ENCODE peak calls at places on chromosomes 5 and 9, in eight cellular contexts. W is ovary, N is IMR-90, Y is heart left ventricle, P is HCT116, X is suprapubic skin, S is heart right ventricle, J is fibroblast of lung. L is an unnamed sample.

GRCh38 chr5:33854733-33855151 is 37.0 kb downstream of the ADAMTS12 start:
- DNase-seq in Y (no peak), P (no peak), W (peak; percentile 26), N (peak; percentile 82), X (no peak), J (peak; percentile 92), S (no peak), L (no peak)

GRCh38 chr9:78714591-78714990 is 417.7 kb downstream of the PSAT1 start:
- DNase-seq in P (no peak), N (no peak), Y (no peak), J (peak; percentile 67), X (no peak), W (no peak), S (no peak), L (no peak)

GRCh38 chr9:76644647-76645250 is 119.5 kb upstream of the PCA3 start:
- DNase-seq in P (no peak), X (no peak), S (no peak), J (no peak), N (no peak), W (no peak), Y (no peak), L (no peak)

GRCh38 chr5:96747718-96748117 is 60.0 kb downstream of the ERAP1 start:
- DNase-seq in X (no peak), Y (peak; percentile 22), S (no peak), P (no peak), J (no peak), N (no peak), W (no peak), L (no peak)

GRCh38 chr5:65840071-65840470 is 86.3 kb upstream of the ERBIN start:
- DNase-seq in W (no peak), J (no peak), Y (no peak), N (peak; percentile 11), P (no peak), X (no peak), S (no peak), L (no peak)

GRCh38 chr5:140262839-140263238 is 40.1 kb downstream of the PFDN1 start:
- DNase-seq in S (no peak), W (no peak), Y (no peak), J (no peak), N (no peak), P (no peak), X (no peak), L (no peak)

GRCh38 chr5:167578977-167579700 is 712.3 kb upstream of the WWC1 start:
- DNase-seq in P (no peak), X (no peak), N (peak; percentile 59), J (peak; percentile 92), S (no peak), W (no peak), Y (no peak), L (no peak)

GRCh38 chr5:95817430-95817829 is 5.1 kb downstream of the GLRX start:
- DNase-seq in P (no peak), S (no peak), X (no peak), W (no peak), J (peak; percentile 94), Y (no peak), N (peak; percentile 76), L (no peak)

GRCh38 chr5:1409386-1410110 is 35.7 kb downstream of the SLC6A3 start:
- DNase-seq in W (no peak), J (peak; percentile 3), N (peak; percentile 13), P (no peak), S (no peak), X (no peak), Y (no peak), L (peak; percentile 13)

GRCh38 chr5:53123702-53124101 is 14.1 kb upstream of the MOCS2 start:
- DNase-seq in W (no peak), X (no peak), Y (no peak), P (no peak), N (peak; percentile 40), S (no peak), J (no peak), L (no peak)

GRCh38 chr5:145554399-145554798 is 280.7 kb downstream of the PRELID2 start:
- DNase-seq in J (peak; percentile 86), N (peak; percentile 73), W (no peak), S (no peak), Y (no peak), P (peak; percentile 48), X (no peak), L (no peak)

GRCh38 chr9:7088598-7088997 is 330.8 kb downstream of the KDM4C start:
- DNase-seq in Y (no peak), W (no peak), J (peak; percentile 35), N (no peak), S (no peak), P (no peak), X (no peak), L (no peak)

GRCh38 chr9:91530829-91531228 is 107.2 kb upstream of the NFIL3 start:
- DNase-seq in P (no peak), W (no peak), N (peak; percentile 43), Y (no peak), S (no peak), X (no peak), J (no peak), L (no peak)

GRCh38 chr9:33223696-33224095 is 16.3 kb upstream of the SPINK4 start:
- DNase-seq in N (no peak), W (no peak), S (no peak), X (no peak), P (no peak), Y (no peak), J (no peak), L (no peak)

GRCh38 chr5:138459311-138459710 is 6.0 kb upstream of the EGR1 start:
- DNase-seq in J (no peak), N (no peak), X (no peak), S (peak; percentile 39), W (no peak), P (no peak), Y (peak; percentile 75), L (no peak)

GRCh38 chr9:123929870-123930831 is at the start of gene DENND1A:
- DNase-seq in Y (peak; percentile 93), P (peak; percentile 57), N (peak; percentile 84), W (peak; percentile 92), S (peak; percentile 95), J (peak; percentile 87), X (peak; percentile 92), L (peak; percentile 94)

GRCh38 chr5:115507682-115508081 is 36.9 kb downstream of the FEM1C start:
- DNase-seq in X (no peak), S (no peak), W (no peak), J (peak; percentile 61), P (no peak), Y (no peak), N (peak; percentile 52), L (no peak)

GRCh38 chr5:135245521-135246499 is 153.2 kb downstream of the MACROH2A1 start:
- DNase-seq in J (peak; percentile 80), Y (no peak), N (peak; percentile 73), W (no peak), X (no peak), S (no peak), P (no peak), L (no peak)

GRCh38 chr5:90096415-90097081 is 313.0 kb downstream of the CETN3 start:
- DNase-seq in S (no peak), J (peak; percentile 95), P (peak; percentile 91), N (peak; percentile 52), Y (no peak), X (no peak), W (no peak), L (no peak)

GRCh38 chr5:90095292-90096060 is 314.1 kb downstream of the CETN3 start:
- DNase-seq in X (no peak), P (no peak), J (peak; percentile 37), W (no peak), S (no peak), N (no peak), Y (no peak), L (no peak)

GRCh38 chr5:90099099-90099498 is 310.5 kb downstream of the CETN3 start:
- DNase-seq in W (no peak), X (no peak), P (no peak), Y (no peak), J (peak; percentile 37), S (no peak), N (no peak), L (no peak)

GRCh38 chr5:90093931-90094485 is 315.5 kb downstream of the CETN3 start:
- DNase-seq in N (no peak), X (no peak), P (no peak), Y (no peak), W (no peak), J (no peak), S (no peak), L (no peak)

GRCh38 chr5:90097082-90097477 is 312.5 kb downstream of the CETN3 start:
- DNase-seq in J (no peak), S (no peak), Y (no peak), X (no peak), N (no peak), P (no peak), W (no peak), L (no peak)
- TF ChIP-seq CTCF in J (no peak), S (no peak), Y (no peak), X (no peak), N (no peak), P (no peak), W (no peak), L (no peak)

DNA sequence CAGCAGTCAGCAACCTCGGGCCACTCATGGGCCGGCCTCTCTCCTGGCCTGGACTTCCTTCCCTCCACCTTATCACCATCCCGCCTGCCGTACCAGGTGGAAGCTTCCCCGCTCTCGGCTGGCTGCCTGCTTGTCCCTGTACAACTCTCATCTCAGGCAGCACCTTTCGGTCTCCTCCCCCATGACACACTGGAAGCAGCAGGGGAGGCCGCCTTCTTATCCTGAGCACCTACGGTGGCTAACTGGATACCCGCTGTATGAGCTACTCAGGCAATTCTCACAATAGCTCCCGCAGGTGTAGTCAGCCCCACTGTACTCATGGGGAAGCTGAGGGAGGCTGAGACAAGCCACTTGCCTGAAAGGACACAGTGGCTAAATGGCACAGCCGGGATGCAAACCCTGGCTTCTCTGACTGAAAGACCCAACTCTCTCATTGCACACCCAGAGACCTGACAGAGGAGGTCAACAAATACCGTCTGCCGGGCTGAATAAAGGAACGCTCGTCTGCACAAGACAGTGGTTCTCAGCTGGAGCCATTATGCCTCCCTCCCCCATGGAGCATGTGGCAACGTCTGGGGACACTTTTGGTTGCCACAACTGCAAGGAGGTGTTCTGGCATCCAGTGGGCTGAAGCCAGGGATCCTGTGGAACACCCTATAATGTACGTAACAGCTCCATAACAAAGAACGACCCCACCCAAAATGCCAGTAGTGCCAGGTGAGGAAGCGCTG is 9.6 kb downstream of the STK10 start:
- DNase-seq in Y (no peak), W (no peak), X (no peak), J (no peak), N (no peak), S (no peak), P (no peak), L (no peak)
- H3K27ac ChIP-seq in Y (peak overlapping the region; percentile 78), W (no peak overlapping the region), X (no peak overlapping the region), J (no peak overlapping the region), N (no peak overlapping the region), S (peak overlapping the region; percentile 85), P (no peak overlapping the region), L (peak overlapping the region; percentile 79)

DNA sequence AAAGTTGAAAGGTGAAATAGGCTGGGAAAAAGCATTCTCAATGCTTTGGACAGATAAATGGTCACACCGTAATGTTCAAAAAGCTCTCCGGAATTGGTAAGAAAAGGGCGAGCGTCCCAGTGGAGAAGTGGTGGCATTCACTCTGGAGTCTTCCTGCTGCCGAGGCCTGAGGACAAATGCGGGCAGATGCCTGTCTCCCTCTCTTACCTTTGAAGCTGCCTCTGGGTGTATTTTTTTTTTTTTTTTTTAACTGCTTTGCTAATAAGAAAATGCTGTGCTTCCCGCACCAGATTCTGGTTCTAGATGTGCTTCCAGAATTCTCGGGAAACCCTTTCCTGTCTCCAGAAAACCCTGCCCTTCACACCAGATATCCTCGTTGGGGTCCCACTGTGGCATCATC is 24.4 kb upstream of the CTSL start:
- DNase-seq in P (no peak), W (no peak), N (no peak), Y (no peak), S (no peak), J (no peak), X (no peak), L (no peak)
- H3K4me3 ChIP-seq in P (no peak overlapping the region), W (no peak overlapping the region), N (no peak overlapping the region), Y (no peak overlapping the region), S (no peak overlapping the region), J (no peak overlapping the region), X (no peak overlapping the region), L (no peak overlapping the region)

GRCh38 chr9:37921546-37922300 is 17.8 kb upstream of the SLC25A51 start:
- DNase-seq in S (no peak), N (no peak), J (peak; percentile 85), Y (no peak), X (no peak), P (no peak), W (peak; percentile 9), L (no peak)
- TF ChIP-seq CTCF in S (no peak), N (no peak), J (no peak), Y (no peak), X (peak; percentile 9), P (no peak), W (no peak), L (no peak)

L was measured in left ventricle myocardium inferior.